ENCODE peak calls at places on chromosomes 1 and 21, in nine cellular contexts. One of them, this sample, is unnamed.

GRCh38 chr1:172288611-172289010 is 131.9 kb upstream of the C1orf105 start:
- DNase-seq in hepatocyte: no peak
- DNase-seq in endodermal cell: no peak
- DNase-seq in AG04450: no peak
- DNase-seq in tibial artery: no peak
- DNase-seq in GM23338: no peak
- DNase-seq in testis: no peak
- DNase-seq in esophagus squamous epithelium: no peak
- DNase-seq in tibial nerve: no peak
- DNase-seq in this sample: no peak

GRCh38 chr1:87940410-87940809 is 611.7 kb downstream of the LMO4 start:
- DNase-seq in AG04450: no peak
- DNase-seq in hepatocyte: no peak
- DNase-seq in esophagus squamous epithelium: no peak
- DNase-seq in tibial nerve: no peak
- DNase-seq in GM23338: no peak
- DNase-seq in tibial artery: no peak
- DNase-seq in endodermal cell: no peak
- DNase-seq in testis: no peak
- DNase-seq in this sample: no peak

GRCh38 chr21:45320261-45320990 is 32.7 kb upstream of the POFUT2 start:
- DNase-seq in endodermal cell: peak; percentile 44
- DNase-seq in AG04450: no peak
- DNase-seq in tibial artery: peak; percentile 88
- DNase-seq in testis: no peak
- DNase-seq in GM23338: no peak
- DNase-seq in esophagus squamous epithelium: no peak
- DNase-seq in tibial nerve: no peak
- DNase-seq in hepatocyte: no peak
- DNase-seq in this sample: no peak

GRCh38 chr1:153903841-153904455 is 18.8 kb downstream of the GATAD2B start:
- DNase-seq in GM23338: no peak
- DNase-seq in testis: no peak
- DNase-seq in tibial artery: no peak
- DNase-seq in endodermal cell: no peak
- DNase-seq in esophagus squamous epithelium: no peak
- DNase-seq in tibial nerve: no peak
- DNase-seq in hepatocyte: no peak
- DNase-seq in AG04450: no peak
- DNase-seq in this sample: no peak

GRCh38 chr1:156862602-156863599 is 2.2 kb downstream of the NTRK1 start:
- DNase-seq in hepatocyte: no peak
- DNase-seq in esophagus squamous epithelium: no peak
- DNase-seq in GM23338: no peak
- DNase-seq in tibial artery: no peak
- DNase-seq in tibial nerve: no peak
- DNase-seq in AG04450: no peak
- DNase-seq in testis: no peak
- DNase-seq in endodermal cell: no peak
- DNase-seq in this sample: no peak

GRCh38 chr1:171909711-171910110 is 68.4 kb downstream of the DNM3 start:
- DNase-seq in endodermal cell: no peak
- DNase-seq in tibial nerve: no peak
- DNase-seq in hepatocyte: no peak
- DNase-seq in tibial artery: no peak
- DNase-seq in testis: no peak
- DNase-seq in GM23338: peak; percentile 73
- DNase-seq in AG04450: no peak
- DNase-seq in esophagus squamous epithelium: no peak
- DNase-seq in this sample: no peak

GRCh38 chr1:168137515-168137821 is 738 bp upstream of the GPR161 start:
- DNase-seq in esophagus squamous epithelium: no peak
- DNase-seq in GM23338: no peak
- DNase-seq in endodermal cell: no peak
- DNase-seq in tibial nerve: no peak
- DNase-seq in AG04450: no peak
- DNase-seq in testis: no peak
- DNase-seq in tibial artery: no peak
- DNase-seq in hepatocyte: no peak
- DNase-seq in this sample: no peak

GRCh38 chr1:16248603-16249534 is 11.9 kb upstream of the CPLANE2 start:
- DNase-seq in testis: peak; percentile 88
- DNase-seq in GM23338: no peak
- DNase-seq in tibial nerve: peak; percentile 79
- DNase-seq in tibial artery: peak; percentile 95
- DNase-seq in AG04450: peak; percentile 58
- DNase-seq in endodermal cell: no peak
- DNase-seq in hepatocyte: peak; percentile 78
- DNase-seq in esophagus squamous epithelium: no peak
- DNase-seq in this sample: peak; percentile 81

GRCh38 chr21:44872568-44873355 is 728 bp downstream of the PTTG1IP start:
- DNase-seq in tibial artery: peak; percentile 77
- DNase-seq in esophagus squamous epithelium: no peak
- DNase-seq in GM23338: peak; percentile 38
- DNase-seq in AG04450: no peak
- DNase-seq in tibial nerve: no peak
- DNase-seq in hepatocyte: peak; percentile 60
- DNase-seq in testis: peak; percentile 57
- DNase-seq in endodermal cell: peak; percentile 70
- DNase-seq in this sample: peak; percentile 51

GRCh38 chr1:241022366-241022765 is 334.6 kb downstream of the RGS7 start:
- DNase-seq in esophagus squamous epithelium: no peak
- DNase-seq in endodermal cell: no peak
- DNase-seq in AG04450: no peak
- DNase-seq in tibial nerve: no peak
- DNase-seq in tibial artery: no peak
- DNase-seq in hepatocyte: no peak
- DNase-seq in GM23338: no peak
- DNase-seq in testis: no peak
- DNase-seq in this sample: no peak

GRCh38 chr1:205568135-205568468 is 63.6 kb downstream of the CDK18 start:
- DNase-seq in endodermal cell: no peak
- DNase-seq in tibial nerve: no peak
- DNase-seq in tibial artery: no peak
- DNase-seq in hepatocyte: no peak
- DNase-seq in testis: no peak
- DNase-seq in AG04450: no peak
- DNase-seq in GM23338: peak; percentile 35
- DNase-seq in esophagus squamous epithelium: no peak
- DNase-seq in this sample: peak; percentile 16

GRCh38 chr1:115506523-115507255 is 135.1 kb upstream of the VANGL1 start:
- DNase-seq in AG04450: no peak
- DNase-seq in endodermal cell: no peak
- DNase-seq in testis: no peak
- DNase-seq in hepatocyte: no peak
- DNase-seq in esophagus squamous epithelium: no peak
- DNase-seq in GM23338: no peak
- DNase-seq in tibial nerve: no peak
- DNase-seq in tibial artery: no peak
- DNase-seq in this sample: no peak

GRCh38 chr1:162973381-162973795 is 95.8 kb upstream of the RGS4 start:
- DNase-seq in GM23338: no peak
- DNase-seq in AG04450: no peak
- DNase-seq in hepatocyte: no peak
- DNase-seq in endodermal cell: no peak
- DNase-seq in tibial artery: no peak
- DNase-seq in tibial nerve: no peak
- DNase-seq in esophagus squamous epithelium: no peak
- DNase-seq in testis: no peak
- DNase-seq in this sample: no peak

GRCh38 chr1:234608720-234609527 is 1.1 kb downstream of the IRF2BP2 start:
- DNase-seq in tibial nerve: no peak
- DNase-seq in testis: no peak
- DNase-seq in hepatocyte: peak; percentile 76
- DNase-seq in tibial artery: no peak
- DNase-seq in AG04450: no peak
- DNase-seq in esophagus squamous epithelium: no peak
- DNase-seq in GM23338: peak; percentile 57
- DNase-seq in endodermal cell: peak; percentile 73
- DNase-seq in this sample: no peak

GRCh38 chr1:21550097-21550496 is 40.9 kb downstream of the ALPL start:
- DNase-seq in tibial nerve: no peak
- DNase-seq in GM23338: no peak
- DNase-seq in hepatocyte: no peak
- DNase-seq in testis: no peak
- DNase-seq in AG04450: no peak
- DNase-seq in tibial artery: no peak
- DNase-seq in esophagus squamous epithelium: no peak
- DNase-seq in endodermal cell: no peak
- DNase-seq in this sample: no peak

GRCh38 chr1:53442297-53442696 is 16.9 kb upstream of the DMRTB1 start:
- DNase-seq in esophagus squamous epithelium: no peak
- DNase-seq in GM23338: no peak
- DNase-seq in testis: no peak
- DNase-seq in endodermal cell: peak; percentile 79
- DNase-seq in hepatocyte: no peak
- DNase-seq in tibial nerve: no peak
- DNase-seq in AG04450: no peak
- DNase-seq in tibial artery: no peak
- DNase-seq in this sample: no peak

DNA sequence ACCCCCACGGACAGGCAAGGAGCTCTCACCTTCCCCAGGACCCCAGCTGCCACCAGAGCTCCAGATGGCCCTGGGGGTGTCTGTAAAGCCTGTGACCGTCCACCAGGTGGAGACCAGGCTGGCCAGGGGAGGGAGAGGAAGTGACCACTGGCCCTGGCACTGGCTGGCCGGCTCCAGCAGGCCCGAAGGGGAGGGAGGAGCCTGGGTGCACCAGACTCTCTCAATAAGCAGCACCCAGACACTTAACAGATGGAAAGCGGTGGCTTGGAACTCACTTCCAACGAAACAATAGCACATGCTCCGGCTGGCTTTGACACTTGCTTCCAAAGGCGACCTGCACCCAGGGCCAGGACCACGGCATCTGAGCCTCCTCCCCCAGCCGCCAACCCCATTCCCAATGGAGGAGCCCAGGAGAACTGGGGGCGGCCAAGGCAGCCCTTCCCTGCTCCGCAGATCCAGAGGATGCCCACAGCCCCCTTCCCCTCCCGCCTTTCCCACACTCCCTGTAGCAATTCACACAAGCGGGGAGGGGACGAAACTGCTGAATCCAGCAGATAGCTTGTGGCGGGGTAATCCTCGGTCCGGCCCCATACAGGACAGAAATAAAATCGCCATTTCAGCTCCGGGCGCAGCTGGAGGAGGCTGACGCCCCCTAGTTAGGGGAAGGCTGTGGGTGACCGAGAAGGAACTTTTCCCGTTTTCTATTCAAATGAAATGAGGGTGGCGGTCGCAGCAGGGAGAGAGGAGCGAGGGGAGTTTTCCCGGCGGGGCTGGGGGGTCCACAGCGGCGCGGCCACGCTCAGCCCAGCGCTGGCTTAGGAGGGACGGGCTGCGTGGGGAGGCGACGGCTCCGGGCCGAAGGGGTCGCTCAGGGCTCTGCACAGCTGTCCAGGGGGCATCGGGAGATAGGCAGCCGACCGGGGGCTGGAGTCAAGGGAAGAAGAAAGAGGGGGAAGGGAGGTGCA is 612 bp upstream of the PDE9A start:
- DNase-seq in esophagus squamous epithelium: no peak
- DNase-seq in hepatocyte: peak; percentile 83
- DNase-seq in AG04450: no peak
- DNase-seq in endodermal cell: peak; percentile 87
- DNase-seq in testis: peak; percentile 73
- DNase-seq in tibial artery: peak; percentile 79
- DNase-seq in GM23338: peak; percentile 68
- DNase-seq in tibial nerve: peak; percentile 43
- DNase-seq in this sample: peak; percentile 53
- TF ChIP-seq CTCF in esophagus squamous epithelium: no peak
- TF ChIP-seq CTCF in hepatocyte: peak; percentile 47
- TF ChIP-seq CTCF in AG04450: no peak
- TF ChIP-seq CTCF in endodermal cell: peak; percentile 74
- TF ChIP-seq CTCF in testis: peak; percentile 62
- TF ChIP-seq CTCF in tibial artery: peak; percentile 34
- TF ChIP-seq CTCF in GM23338: peak; percentile 40
- TF ChIP-seq CTCF in tibial nerve: peak; percentile 75
- TF ChIP-seq CTCF in this sample: peak; percentile 18

DNA sequence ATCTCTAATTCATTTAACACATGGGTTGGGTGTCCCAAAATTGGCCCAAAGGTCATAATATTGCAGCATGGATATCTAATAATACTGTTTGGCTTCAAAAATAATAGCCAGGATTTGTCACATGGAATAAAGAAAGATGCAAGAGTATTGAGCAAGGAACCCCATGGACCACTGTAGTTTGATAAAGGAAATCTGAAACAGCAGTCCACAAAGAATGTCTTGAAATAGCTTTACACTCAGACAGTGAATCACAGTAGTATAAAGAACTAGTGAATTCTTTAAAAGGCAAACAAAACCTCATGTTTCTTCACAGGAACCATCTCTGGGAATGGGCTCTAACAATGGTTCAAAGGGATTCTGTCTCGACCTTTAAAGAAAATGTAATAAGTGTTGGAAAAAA is 576.1 kb upstream of the ZRANB2 start:
- DNase-seq in endodermal cell: no peak
- DNase-seq in tibial artery: no peak
- DNase-seq in testis: no peak
- DNase-seq in GM23338: no peak
- DNase-seq in AG04450: no peak
- DNase-seq in hepatocyte: no peak
- DNase-seq in esophagus squamous epithelium: no peak
- DNase-seq in tibial nerve: no peak
- DNase-seq in this sample: no peak
- H3K27ac ChIP-seq in endodermal cell: no peak overlapping the region
- H3K27ac ChIP-seq in tibial artery: no peak overlapping the region
- H3K27ac ChIP-seq in testis: no peak overlapping the region
- H3K27ac ChIP-seq in GM23338: no peak overlapping the region
- H3K27ac ChIP-seq in AG04450: no peak overlapping the region
- H3K27ac ChIP-seq in hepatocyte: no peak overlapping the region
- H3K27ac ChIP-seq in esophagus squamous epithelium: no peak overlapping the region
- H3K27ac ChIP-seq in tibial nerve: no peak overlapping the region
- H3K27ac ChIP-seq in this sample: no peak overlapping the region

GRCh38 chr1:145730900-145731299 is 11.6 kb downstream of the CD160 start:
- DNase-seq in esophagus squamous epithelium: no peak
- DNase-seq in testis: no peak
- DNase-seq in endodermal cell: no peak
- DNase-seq in tibial nerve: no peak
- DNase-seq in tibial artery: no peak
- DNase-seq in AG04450: no peak
- DNase-seq in hepatocyte: no peak
- DNase-seq in GM23338: peak; percentile 53
- DNase-seq in this sample: no peak
- TF ChIP-seq CTCF in esophagus squamous epithelium: no peak
- TF ChIP-seq CTCF in testis: no peak
- TF ChIP-seq CTCF in endodermal cell: peak; percentile 60
- TF ChIP-seq CTCF in tibial nerve: no peak
- TF ChIP-seq CTCF in tibial artery: no peak
- TF ChIP-seq CTCF in AG04450: no peak
- TF ChIP-seq CTCF in hepatocyte: no peak
- TF ChIP-seq CTCF in GM23338: no peak
- TF ChIP-seq CTCF in this sample: no peak

GRCh38 chr1:235908742-235909520 is 42.2 kb upstream of the LYST start:
- DNase-seq in AG04450: peak; percentile 29
- DNase-seq in testis: no peak
- DNase-seq in hepatocyte: no peak
- DNase-seq in tibial artery: peak; percentile 77
- DNase-seq in GM23338: no peak
- DNase-seq in esophagus squamous epithelium: no peak
- DNase-seq in endodermal cell: no peak
- DNase-seq in tibial nerve: no peak
- DNase-seq in this sample: no peak
- H3K27ac ChIP-seq in AG04450: peak overlapping the region; percentile 54
- H3K27ac ChIP-seq in testis: no peak overlapping the region
- H3K27ac ChIP-seq in hepatocyte: no peak overlapping the region
- H3K27ac ChIP-seq in tibial artery: peak overlapping the region; percentile 74
- H3K27ac ChIP-seq in GM23338: no peak overlapping the region
- H3K27ac ChIP-seq in esophagus squamous epithelium: peak overlapping the region; percentile 87
- H3K27ac ChIP-seq in endodermal cell: no peak overlapping the region
- H3K27ac ChIP-seq in tibial nerve: peak overlapping the region; percentile 88
- H3K27ac ChIP-seq in this sample: no peak overlapping the region

This sample was measured in colonic mucosa.